ENCODE peak calls at places on chromosomes 5 and 9, in six cellular contexts. One of them, this sample, is unnamed.

GRCh38 chr5:171782332-171782966 is 3.2 kb upstream of the SMIM23 start:
- DNase-seq in CD4-positive, alpha-beta memory T cell: no peak
- DNase-seq in heart left ventricle: no peak
- DNase-seq in psoas muscle: no peak
- DNase-seq in IMR-90: no peak
- DNase-seq in cardiac fibroblast: no peak
- DNase-seq in this sample: no peak

GRCh38 chr9:6667633-6668280 is 22.2 kb upstream of the GLDC start:
- DNase-seq in psoas muscle: no peak
- DNase-seq in cardiac fibroblast: peak; percentile 50
- DNase-seq in IMR-90: peak; percentile 44
- DNase-seq in heart left ventricle: no peak
- DNase-seq in CD4-positive, alpha-beta memory T cell: no peak
- DNase-seq in this sample: peak; percentile 1

GRCh38 chr5:7779019-7779662 is 71.8 kb downstream of the CFAP90 start:
- DNase-seq in psoas muscle: no peak
- DNase-seq in cardiac fibroblast: no peak
- DNase-seq in CD4-positive, alpha-beta memory T cell: peak; percentile 55
- DNase-seq in IMR-90: no peak
- DNase-seq in heart left ventricle: no peak
- DNase-seq in this sample: no peak

GRCh38 chr5:164188733-164189148 is 683.3 kb downstream of the MAT2B start:
- DNase-seq in psoas muscle: no peak
- DNase-seq in CD4-positive, alpha-beta memory T cell: no peak
- DNase-seq in IMR-90: no peak
- DNase-seq in heart left ventricle: no peak
- DNase-seq in cardiac fibroblast: peak; percentile 37
- DNase-seq in this sample: no peak

GRCh38 chr9:79768199-79768598 is 196.4 kb downstream of the TLE4 start:
- DNase-seq in cardiac fibroblast: peak; percentile 4
- DNase-seq in CD4-positive, alpha-beta memory T cell: no peak
- DNase-seq in psoas muscle: no peak
- DNase-seq in heart left ventricle: no peak
- DNase-seq in IMR-90: peak; percentile 78
- DNase-seq in this sample: no peak

GRCh38 chr5:1414311-1415058 is 30.8 kb downstream of the SLC6A3 start:
- DNase-seq in psoas muscle: peak; percentile 9
- DNase-seq in heart left ventricle: no peak
- DNase-seq in cardiac fibroblast: no peak
- DNase-seq in CD4-positive, alpha-beta memory T cell: no peak
- DNase-seq in IMR-90: no peak
- DNase-seq in this sample: no peak

GRCh38 chr5:116571568-116572321 is 2.9 kb downstream of the SEMA6A start:
- DNase-seq in IMR-90: no peak
- DNase-seq in heart left ventricle: no peak
- DNase-seq in CD4-positive, alpha-beta memory T cell: no peak
- DNase-seq in psoas muscle: no peak
- DNase-seq in cardiac fibroblast: no peak
- DNase-seq in this sample: no peak

GRCh38 chr9:130692365-130692764 is 1.2 kb upstream of the EXOSC2 start:
- DNase-seq in psoas muscle: peak; percentile 25
- DNase-seq in heart left ventricle: peak; percentile 49
- DNase-seq in IMR-90: no peak
- DNase-seq in cardiac fibroblast: no peak
- DNase-seq in CD4-positive, alpha-beta memory T cell: no peak
- DNase-seq in this sample: no peak

GRCh38 chr9:27548055-27548741 is 18.6 kb upstream of the MOB3B start:
- DNase-seq in cardiac fibroblast: peak; percentile 68
- DNase-seq in heart left ventricle: no peak
- DNase-seq in IMR-90: peak; percentile 51
- DNase-seq in CD4-positive, alpha-beta memory T cell: no peak
- DNase-seq in psoas muscle: no peak
- DNase-seq in this sample: no peak

GRCh38 chr5:135455876-135456237 is 3.7 kb upstream of the TIFAB start:
- DNase-seq in psoas muscle: no peak
- DNase-seq in heart left ventricle: no peak
- DNase-seq in CD4-positive, alpha-beta memory T cell: no peak
- DNase-seq in cardiac fibroblast: no peak
- DNase-seq in IMR-90: no peak
- DNase-seq in this sample: no peak

GRCh38 chr5:88388476-88389170 is 120.0 kb upstream of the TMEM161B start:
- DNase-seq in CD4-positive, alpha-beta memory T cell: no peak
- DNase-seq in heart left ventricle: no peak
- DNase-seq in psoas muscle: no peak
- DNase-seq in cardiac fibroblast: no peak
- DNase-seq in IMR-90: no peak
- DNase-seq in this sample: no peak

GRCh38 chr9:92496401-92496800 is 14.1 kb upstream of the ASPN start:
- DNase-seq in CD4-positive, alpha-beta memory T cell: no peak
- DNase-seq in IMR-90: peak; percentile 61
- DNase-seq in cardiac fibroblast: no peak
- DNase-seq in psoas muscle: no peak
- DNase-seq in heart left ventricle: no peak
- DNase-seq in this sample: no peak

GRCh38 chr5:150034677-150035076 is 34.1 kb downstream of the HMGXB3 start:
- DNase-seq in psoas muscle: no peak
- DNase-seq in heart left ventricle: no peak
- DNase-seq in cardiac fibroblast: peak; percentile 73
- DNase-seq in IMR-90: peak; percentile 90
- DNase-seq in CD4-positive, alpha-beta memory T cell: no peak
- DNase-seq in this sample: peak; percentile 81

GRCh38 chr5:160379485-160379884 is 9.1 kb upstream of the C1QTNF2 start:
- DNase-seq in heart left ventricle: no peak
- DNase-seq in IMR-90: no peak
- DNase-seq in psoas muscle: no peak
- DNase-seq in cardiac fibroblast: no peak
- DNase-seq in CD4-positive, alpha-beta memory T cell: no peak
- DNase-seq in this sample: no peak

GRCh38 chr5:177470759-177471536 is 2.5 kb downstream of the DBN1 start:
- DNase-seq in IMR-90: no peak
- DNase-seq in heart left ventricle: no peak
- DNase-seq in psoas muscle: no peak
- DNase-seq in cardiac fibroblast: no peak
- DNase-seq in CD4-positive, alpha-beta memory T cell: no peak
- DNase-seq in this sample: no peak
- H3K4me3 ChIP-seq in IMR-90: peak overlapping the region; percentile 97
- H3K4me3 ChIP-seq in heart left ventricle: peak overlapping the region; percentile 91
- H3K4me3 ChIP-seq in psoas muscle: no peak overlapping the region
- H3K4me3 ChIP-seq in cardiac fibroblast: no peak overlapping the region
- H3K4me3 ChIP-seq in CD4-positive, alpha-beta memory T cell: no peak overlapping the region
- H3K4me3 ChIP-seq in this sample: peak overlapping the region; percentile 81

GRCh38 chr9:120712539-120713031 is 1.7 kb downstream of the MEGF9 start:
- DNase-seq in IMR-90: no peak
- DNase-seq in psoas muscle: no peak
- DNase-seq in heart left ventricle: no peak
- DNase-seq in CD4-positive, alpha-beta memory T cell: no peak
- DNase-seq in cardiac fibroblast: no peak
- DNase-seq in this sample: no peak

GRCh38 chr9:120711354-120711753 is 2.9 kb downstream of the MEGF9 start:
- DNase-seq in heart left ventricle: no peak
- DNase-seq in IMR-90: no peak
- DNase-seq in cardiac fibroblast: no peak
- DNase-seq in CD4-positive, alpha-beta memory T cell: no peak
- DNase-seq in psoas muscle: no peak
- DNase-seq in this sample: no peak

GRCh38 chr9:120713257-120714087 is 798 bp downstream of the MEGF9 start:
- DNase-seq in CD4-positive, alpha-beta memory T cell: no peak
- DNase-seq in cardiac fibroblast: no peak
- DNase-seq in IMR-90: no peak
- DNase-seq in heart left ventricle: peak; percentile 32
- DNase-seq in psoas muscle: peak; percentile 26
- DNase-seq in this sample: no peak

GRCh38 chr9:120710110-120710981 is 3.9 kb downstream of the MEGF9 start:
- DNase-seq in psoas muscle: no peak
- DNase-seq in heart left ventricle: no peak
- DNase-seq in IMR-90: peak; percentile 39
- DNase-seq in CD4-positive, alpha-beta memory T cell: peak; percentile 56
- DNase-seq in cardiac fibroblast: peak; percentile 27
- DNase-seq in this sample: no peak

DNA sequence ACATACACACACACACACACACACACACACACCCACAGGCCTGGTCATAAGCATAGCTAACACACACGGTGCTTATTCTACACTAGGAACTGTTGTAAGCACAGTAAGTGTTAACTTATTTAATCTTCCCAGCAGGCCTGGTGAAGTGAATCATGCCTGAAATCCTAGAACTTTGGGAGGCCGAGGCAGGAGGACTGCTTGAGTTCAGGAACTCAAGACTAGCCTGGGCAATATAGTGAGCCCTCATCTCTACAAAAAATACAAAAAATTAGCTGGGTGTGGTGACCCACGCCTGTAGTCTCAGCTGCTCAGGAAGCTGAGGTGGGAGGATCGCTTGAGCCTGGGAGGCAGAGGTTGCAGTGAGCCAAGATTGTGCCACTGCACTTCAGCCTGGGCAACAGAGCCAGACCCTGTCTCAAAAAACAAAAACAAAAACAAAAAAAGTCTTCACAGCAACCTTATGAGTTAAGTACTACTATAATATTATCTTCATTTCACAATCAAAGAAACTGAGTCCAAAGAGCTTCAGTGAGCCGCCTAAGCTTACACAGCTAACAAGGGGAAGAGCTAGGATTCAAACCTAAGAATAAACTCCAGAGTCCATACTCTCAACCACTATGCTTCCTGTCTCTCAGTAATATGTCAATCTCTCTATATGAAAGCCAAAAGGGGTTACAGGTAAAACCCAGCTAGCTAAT is 2.3 kb downstream of the MEGF9 start:
- DNase-seq in psoas muscle: no peak
- DNase-seq in CD4-positive, alpha-beta memory T cell: no peak
- DNase-seq in cardiac fibroblast: no peak
- DNase-seq in heart left ventricle: no peak
- DNase-seq in IMR-90: no peak
- DNase-seq in this sample: no peak
- H3K4me3 ChIP-seq in psoas muscle: peak overlapping the region; percentile 83
- H3K4me3 ChIP-seq in CD4-positive, alpha-beta memory T cell: no peak overlapping the region
- H3K4me3 ChIP-seq in cardiac fibroblast: no peak overlapping the region
- H3K4me3 ChIP-seq in heart left ventricle: peak overlapping the region; percentile 77
- H3K4me3 ChIP-seq in IMR-90: peak overlapping the region; percentile 75
- H3K4me3 ChIP-seq in this sample: no peak overlapping the region

DNA sequence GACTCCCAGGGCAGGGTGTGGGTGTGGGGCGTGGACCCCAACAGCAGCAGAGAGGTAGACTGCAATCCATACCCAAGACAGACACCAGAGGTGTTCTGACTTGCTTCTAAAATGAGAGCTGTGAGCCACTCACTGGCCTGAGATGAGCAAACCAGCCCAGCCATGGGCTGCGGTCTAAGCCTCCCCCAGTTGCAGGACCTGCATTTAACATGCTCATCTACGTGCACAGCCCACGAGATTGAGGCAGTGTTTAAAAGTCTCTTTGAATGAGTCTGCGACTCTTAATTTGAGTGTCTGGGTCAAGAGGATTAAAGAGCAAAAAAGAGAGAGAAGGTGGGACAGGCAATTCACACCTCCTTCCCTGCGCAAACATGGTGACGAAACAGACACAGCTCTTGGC is 5.9 kb downstream of the SURF4 start:
- DNase-seq in CD4-positive, alpha-beta memory T cell: no peak
- DNase-seq in heart left ventricle: no peak
- DNase-seq in IMR-90: no peak
- DNase-seq in psoas muscle: no peak
- DNase-seq in cardiac fibroblast: no peak
- DNase-seq in this sample: no peak
- H3K4me3 ChIP-seq in CD4-positive, alpha-beta memory T cell: peak overlapping the region; percentile 43
- H3K4me3 ChIP-seq in heart left ventricle: no peak overlapping the region
- H3K4me3 ChIP-seq in IMR-90: no peak overlapping the region
- H3K4me3 ChIP-seq in psoas muscle: no peak overlapping the region
- H3K4me3 ChIP-seq in cardiac fibroblast: no peak overlapping the region
- H3K4me3 ChIP-seq in this sample: no peak overlapping the region

GRCh38 chr5:50711280-50711679 is 44.8 kb downstream of the PARP8 start:
- DNase-seq in IMR-90: peak; percentile 8
- DNase-seq in cardiac fibroblast: peak; percentile 1
- DNase-seq in CD4-positive, alpha-beta memory T cell: peak; percentile 77
- DNase-seq in psoas muscle: no peak
- DNase-seq in heart left ventricle: no peak
- DNase-seq in this sample: no peak

GRCh38 chr5:50712479-50712878 is 46.0 kb downstream of the PARP8 start:
- DNase-seq in psoas muscle: no peak
- DNase-seq in heart left ventricle: no peak
- DNase-seq in cardiac fibroblast: no peak
- DNase-seq in CD4-positive, alpha-beta memory T cell: no peak
- DNase-seq in IMR-90: no peak
- DNase-seq in this sample: no peak

GRCh38 chr5:50715001-50715400 is 48.6 kb downstream of the PARP8 start:
- DNase-seq in CD4-positive, alpha-beta memory T cell: no peak
- DNase-seq in psoas muscle: no peak
- DNase-seq in heart left ventricle: no peak
- DNase-seq in cardiac fibroblast: no peak
- DNase-seq in IMR-90: no peak
- DNase-seq in this sample: no peak

GRCh38 chr5:50709471-50709870 is 43.0 kb downstream of the PARP8 start:
- DNase-seq in heart left ventricle: no peak
- DNase-seq in psoas muscle: no peak
- DNase-seq in IMR-90: peak; percentile 64
- DNase-seq in CD4-positive, alpha-beta memory T cell: no peak
- DNase-seq in cardiac fibroblast: peak; percentile 5
- DNase-seq in this sample: no peak

GRCh38 chr5:50710838-50711237 is 44.4 kb downstream of the PARP8 start:
- DNase-seq in IMR-90: no peak
- DNase-seq in cardiac fibroblast: no peak
- DNase-seq in heart left ventricle: no peak
- DNase-seq in psoas muscle: no peak
- DNase-seq in CD4-positive, alpha-beta memory T cell: no peak
- DNase-seq in this sample: no peak
- H3K4me3 ChIP-seq in IMR-90: no peak overlapping the region
- H3K4me3 ChIP-seq in cardiac fibroblast: no peak overlapping the region
- H3K4me3 ChIP-seq in heart left ventricle: peak overlapping the region; percentile 20
- H3K4me3 ChIP-seq in psoas muscle: no peak overlapping the region
- H3K4me3 ChIP-seq in CD4-positive, alpha-beta memory T cell: peak overlapping the region; percentile 1
- H3K4me3 ChIP-seq in this sample: no peak overlapping the region

DNA sequence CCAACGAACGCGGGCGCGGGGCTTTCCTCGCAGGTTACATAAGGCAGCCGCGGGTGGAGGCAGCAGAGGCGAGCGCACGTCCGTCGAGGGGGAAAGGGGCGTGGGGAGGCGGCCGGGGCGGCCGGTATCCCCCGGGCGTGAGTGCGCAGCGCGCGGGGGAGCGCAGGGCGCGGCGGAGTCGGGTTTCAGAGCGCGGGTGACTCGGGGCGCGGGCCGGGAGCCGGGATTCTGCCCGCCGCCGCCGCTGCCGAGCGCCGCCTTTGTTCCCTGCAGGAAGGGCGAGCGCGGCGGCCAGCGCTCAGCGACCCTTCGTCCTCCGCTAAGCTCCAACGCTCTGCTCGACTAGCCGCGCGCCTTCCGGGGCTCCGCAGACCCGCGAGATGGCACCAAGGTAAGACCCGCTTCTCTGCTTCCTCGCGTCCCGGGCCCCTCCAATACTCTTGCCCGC is at the start of gene COL15A1:
- DNase-seq in heart left ventricle: no peak
- DNase-seq in cardiac fibroblast: peak; percentile 11
- DNase-seq in IMR-90: no peak
- DNase-seq in psoas muscle: peak; percentile 42
- DNase-seq in CD4-positive, alpha-beta memory T cell: no peak
- DNase-seq in this sample: no peak
- H3K4me3 ChIP-seq in heart left ventricle: peak within 1 kb of the TSS; percentile 87
- H3K4me3 ChIP-seq in cardiac fibroblast: peak within 1 kb of the TSS; percentile 30
- H3K4me3 ChIP-seq in IMR-90: peak within 1 kb of the TSS; percentile 99
- H3K4me3 ChIP-seq in psoas muscle: peak within 1 kb of the TSS; percentile 72
- H3K4me3 ChIP-seq in CD4-positive, alpha-beta memory T cell: no peak within 1 kb of the TSS
- H3K4me3 ChIP-seq in this sample: peak within 1 kb of the TSS; percentile 58